ENCODE peak calls at places on chromosomes 1 and 21, in four cellular contexts. I, K, H and J are unnamed samples.

GRCh38 chr1:46556822-46557221 is 5.4 kb upstream of the KNCN start:
- DNase-seq in K (no peak), I (no peak), H (no peak), J (no peak)

GRCh38 chr1:23601968-23602876 is 42.9 kb upstream of the ID3 start:
- DNase-seq in K (no peak), I (no peak), H (no peak), J (no peak)

GRCh38 chr1:34518146-34518545 is 236.7 kb upstream of the GJB5 start:
- DNase-seq in K (no peak), I (no peak), H (no peak), J (no peak)

GRCh38 chr1:201419737-201420607 is 1.6 kb downstream of the TNNI1 start:
- DNase-seq in K (no peak), I (no peak), H (no peak), J (no peak)

GRCh38 chr1:8551613-8552093 is 233.7 kb downstream of the SLC45A1 start:
- DNase-seq in K (peak), I (no peak), H (no peak), J (no peak)

GRCh38 chr1:161440312-161440894 is 64.9 kb upstream of the FCGR2A start:
- DNase-seq in I (peak), K (peak), H (peak), J (peak)

GRCh38 chr1:67436511-67437057 is 6.4 kb upstream of the SERBP1 start:
- DNase-seq in K (no peak), I (no peak), H (no peak), J (no peak)

GRCh38 chr1:112383759-112384370 is 12.1 kb upstream of the CTTNBP2NL start:
- DNase-seq in I (no peak), H (no peak), K (no peak), J (no peak)

GRCh38 chr1:1630191-1630964 is 1.6 kb upstream of the MMP23B start:
- DNase-seq in I (peak), K (no peak), H (no peak), J (peak)

GRCh38 chr1:63317007-63317813 is 5.2 kb upstream of the FOXD3 start:
- DNase-seq in H (peak), I (peak), K (peak), J (no peak)

GRCh38 chr1:209199822-209200221 is 383.7 kb upstream of the CAMK1G start:
- DNase-seq in K (no peak), I (peak), H (no peak), J (no peak)

GRCh38 chr1:27475707-27476106 is 14.3 kb downstream of the WASF2 start:
- DNase-seq in K (no peak), H (no peak), I (no peak), J (no peak)

GRCh38 chr1:8423702-8424538 is 106.0 kb downstream of the SLC45A1 start:
- DNase-seq in K (peak), H (peak), I (peak), J (no peak)

GRCh38 chr1:160978510-160978927 is 23.9 kb upstream of the ITLN2 start:
- DNase-seq in I (no peak), H (no peak), K (peak), J (no peak)

GRCh38 chr1:162984699-162985098 is 84.5 kb upstream of the RGS4 start:
- DNase-seq in H (no peak), K (no peak), I (no peak), J (no peak)

GRCh38 chr1:11529330-11529729 is 50.4 kb downstream of the DISP3 start:
- DNase-seq in I (peak), H (no peak), K (no peak), J (no peak)

GRCh38 chr1:83950106-83950661 is 48.7 kb downstream of the TTLL7 start:
- DNase-seq in H (no peak), K (no peak), I (no peak), J (no peak)

GRCh38 chr21:40841524-40842196 is 5.3 kb downstream of the DSCAM start:
- DNase-seq in K (peak), H (no peak), I (peak), J (no peak)

GRCh38 chr1:84297546-84298244 is 3.8 kb upstream of the SAMD13 start:
- DNase-seq in H (no peak), I (no peak), K (no peak), J (no peak)

GRCh38 chr1:222454782-222455181 is 93.1 kb downstream of the HHIPL2 start:
- DNase-seq in H (no peak), I (no peak), K (no peak), J (no peak)

GRCh38 chr1:232622378-232622777 is 7.6 kb downstream of the SIPA1L2 start:
- DNase-seq in K (no peak), H (no peak), I (no peak), J (no peak)

GRCh38 chr1:116911166-116911553 is 1.4 kb downstream of the PTGFRN start:
- DNase-seq in I (no peak), K (no peak), H (peak), J (no peak)

DNA sequence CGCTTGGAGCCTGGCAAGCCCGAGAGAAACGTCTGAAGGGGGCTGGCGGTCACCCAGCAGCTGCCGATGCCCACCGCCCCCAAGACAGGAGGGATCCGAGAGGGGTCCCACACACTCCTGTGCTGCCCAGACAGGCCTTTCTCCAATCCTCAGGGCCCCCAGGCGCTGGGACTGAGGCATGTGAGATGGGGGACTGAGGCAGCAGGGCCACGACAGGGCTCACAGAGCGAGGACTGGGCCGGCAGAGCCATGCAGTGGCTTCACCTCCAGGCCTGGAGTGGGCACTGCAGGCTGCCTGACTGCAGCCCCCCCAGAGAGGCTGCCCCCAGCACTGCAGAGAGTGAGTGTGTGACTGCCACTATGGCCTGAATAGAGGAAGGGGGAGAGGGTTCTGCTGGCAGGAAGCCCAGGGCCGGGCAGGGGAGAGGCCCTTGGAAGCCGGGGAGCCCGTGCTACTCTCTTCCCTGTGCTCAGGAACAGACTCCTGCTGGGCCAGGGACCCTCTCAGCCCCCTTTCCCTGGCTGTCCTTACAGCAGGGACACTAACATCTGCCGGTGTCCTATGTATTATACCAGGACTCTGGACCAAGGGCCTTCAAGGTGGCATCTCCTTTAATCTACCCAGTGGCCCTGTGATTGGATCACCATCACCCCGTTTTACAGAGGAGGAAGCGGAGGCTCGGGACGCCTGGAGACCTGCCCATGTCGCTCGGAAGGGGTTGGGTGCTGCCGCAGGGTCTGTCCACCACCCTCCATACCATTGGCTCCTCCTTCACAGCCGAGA is 20.2 kb upstream of the PLEKHG5 start:
- DNase-seq in H (no peak), I (no peak), K (no peak), J (no peak)
- TF ChIP-seq ATF2 in H (no peak), I (no peak), K (no peak), J (no peak)

GRCh38 chr1:107934573-107934972 is 30.4 kb downstream of the VAV3 start:
- DNase-seq in I (no peak), H (no peak), K (no peak), J (peak)
- TF ChIP-seq CREB1 in I (no peak), H (no peak), K (no peak), J (no peak)

GRCh38 chr1:153776971-153777370 is 1.8 kb downstream of the SLC27A3 start:
- DNase-seq in K (no peak), H (no peak), I (no peak), J (no peak)

GRCh38 chr1:153774780-153775431 is at the start of gene SLC27A3:
- DNase-seq in I (peak), H (peak), K (no peak), J (no peak)

GRCh38 chr1:153776352-153776751 is 1.1 kb downstream of the SLC27A3 start:
- DNase-seq in I (no peak), K (no peak), H (no peak), J (no peak)

GRCh38 chr1:153774036-153774435 is 1.2 kb upstream of the SLC27A3 start:
- DNase-seq in K (no peak), H (no peak), I (no peak), J (no peak)

DNA sequence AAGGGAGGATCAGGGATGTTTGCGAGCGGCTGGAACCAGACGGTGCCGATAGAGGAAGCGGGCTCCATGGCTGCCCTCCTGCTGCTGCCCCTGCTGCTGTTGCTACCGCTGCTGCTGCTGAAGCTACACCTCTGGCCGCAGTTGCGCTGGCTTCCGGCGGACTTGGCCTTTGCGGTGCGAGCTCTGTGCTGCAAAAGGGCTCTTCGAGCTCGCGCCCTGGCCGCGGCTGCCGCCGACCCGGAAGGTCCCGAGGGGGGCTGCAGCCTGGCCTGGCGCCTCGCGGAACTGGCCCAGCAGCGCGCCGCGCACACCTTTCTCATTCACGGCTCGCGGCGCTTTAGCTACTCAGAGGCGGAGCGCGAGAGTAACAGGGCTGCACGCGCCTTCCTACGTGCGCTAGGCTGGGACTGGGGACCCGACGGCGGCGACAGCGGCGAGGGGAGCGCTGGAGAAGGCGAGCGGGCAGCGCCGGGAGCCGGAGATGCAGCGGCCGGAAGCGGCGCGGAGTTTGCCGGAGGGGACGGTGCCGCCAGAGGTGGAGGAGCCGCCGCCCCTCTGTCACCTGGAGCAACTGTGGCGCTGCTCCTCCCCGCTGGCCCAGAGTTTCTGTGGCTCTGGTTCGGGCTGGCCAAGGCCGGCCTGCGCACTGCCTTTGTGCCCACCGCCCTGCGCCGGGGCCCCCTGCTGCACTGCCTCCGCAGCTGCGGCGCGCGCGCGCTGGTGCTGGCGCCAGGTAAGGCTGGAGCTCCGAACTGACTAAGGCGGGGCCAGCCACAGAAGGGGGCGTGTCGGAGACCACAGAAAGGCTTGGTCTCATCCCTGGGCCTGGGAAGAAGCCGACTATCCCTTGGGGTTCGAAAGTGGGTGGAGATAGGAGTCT is 465 bp downstream of the SLC27A3 start:
- DNase-seq in I (peak), K (no peak), H (peak), J (no peak)
- TF ChIP-seq ATF2 in I (no peak), K (no peak), H (no peak), J (no peak)

GRCh38 chr1:220386494-220387195 is 114.4 kb upstream of the RAB3GAP2 start:
- DNase-seq in K (no peak), I (no peak), H (no peak), J (no peak)

DNA sequence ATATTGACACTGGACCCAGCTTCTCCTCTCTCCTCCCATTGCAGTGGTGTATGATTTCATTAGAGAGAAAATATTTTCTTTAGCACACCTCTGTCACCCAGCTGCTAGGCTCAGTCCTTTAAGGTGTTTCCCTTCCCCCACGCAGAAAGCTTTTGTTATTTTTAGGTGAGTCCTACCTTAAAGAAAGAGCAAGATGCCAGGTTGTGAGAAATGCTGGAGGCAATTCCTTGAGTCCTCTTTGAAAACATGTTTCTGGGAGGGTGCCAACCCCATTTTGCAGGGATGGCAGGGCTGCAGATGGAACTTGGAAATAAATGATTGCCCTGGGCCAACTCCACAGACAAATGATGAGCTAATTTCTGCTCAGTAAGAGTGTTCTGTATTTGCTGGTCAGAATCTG is 119.2 kb upstream of the RAB3GAP2 start:
- DNase-seq in K (no peak), H (no peak), I (no peak), J (no peak)
- TF ChIP-seq CREB1 in K (no peak), H (no peak), I (no peak), J (no peak)

GRCh38 chr1:213666922-213667321 is 320.9 kb upstream of the PROX1 start:
- DNase-seq in I (no peak), H (no peak), K (no peak), J (no peak)

GRCh38 chr1:213670692-213671023 is 317.1 kb upstream of the PROX1 start:
- DNase-seq in I (no peak), K (no peak), H (no peak), J (no peak)

GRCh38 chr1:213666113-213666512 is 321.7 kb upstream of the PROX1 start:
- DNase-seq in I (no peak), K (no peak), H (no peak), J (no peak)

GRCh38 chr1:213669512-213669911 is 318.3 kb upstream of the PROX1 start:
- DNase-seq in H (no peak), K (no peak), I (no peak), J (no peak)

GRCh38 chr1:213669964-213670691 is 317.6 kb upstream of the PROX1 start:
- DNase-seq in H (no peak), K (no peak), I (peak), J (no peak)
- TF ChIP-seq ATF2 in H (no peak), K (no peak), I (no peak), J (no peak)

DNA sequence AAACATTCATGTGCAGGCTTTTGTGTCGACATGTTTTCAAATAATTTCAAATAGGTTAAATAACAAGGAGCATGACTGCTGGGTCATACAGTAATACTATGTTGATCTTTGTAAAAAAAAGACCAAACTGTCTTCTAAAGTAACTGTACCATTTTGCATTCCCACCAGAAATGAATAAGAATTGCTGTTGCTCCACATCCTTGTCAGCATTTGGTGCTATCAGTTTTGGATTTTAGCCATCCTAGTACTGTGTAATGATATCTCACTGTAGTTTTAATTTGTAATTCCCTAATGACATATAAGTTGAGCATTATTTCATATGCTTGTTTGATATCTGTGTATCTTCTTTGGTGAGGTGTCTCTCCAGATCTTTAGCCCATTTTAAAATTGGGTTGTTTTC is 11.6 kb downstream of the UROD start:
- DNase-seq in K (no peak), H (no peak), I (no peak), J (no peak)
- TF ChIP-seq CREB1 in K (no peak), H (no peak), I (no peak), J (no peak)

DNA sequence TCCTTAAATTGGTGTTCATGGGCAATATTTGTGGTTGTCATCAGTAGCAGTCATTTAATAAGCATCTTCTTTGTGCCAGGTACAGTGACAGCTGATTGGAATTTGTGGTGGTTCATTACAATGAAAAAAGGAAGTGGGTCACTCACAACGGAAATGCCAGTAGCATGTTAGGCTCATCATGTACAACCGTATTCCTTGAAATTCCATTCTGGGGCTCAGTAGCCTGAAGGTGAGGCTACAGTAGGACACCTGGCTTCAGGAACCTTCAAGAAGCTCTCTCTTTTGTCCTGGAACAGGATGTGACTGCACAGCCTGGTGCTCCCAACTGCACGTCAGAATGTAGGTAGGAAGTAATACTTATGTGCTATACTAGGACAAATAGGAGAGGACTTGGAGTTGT is 93.9 kb downstream of the ST3GAL3 start:
- DNase-seq in H (no peak), I (no peak), K (no peak), J (no peak)
- TF ChIP-seq ATF2 in H (no peak), I (no peak), K (no peak), J (no peak)

GRCh38 chr1:228927947-228928898 is 192.9 kb downstream of the RHOU start:
- DNase-seq in K (no peak), H (no peak), I (no peak), J (no peak)
- TF ChIP-seq CREB1 in K (no peak), H (no peak), I (no peak), J (no peak)

GRCh38 chr1:43873851-43874250 is 59.8 kb upstream of the ARTN start:
- DNase-seq in H (no peak), I (no peak), K (no peak), J (no peak)
- TF ChIP-seq ATF2 in H (no peak), I (no peak), K (no peak), J (no peak)